ENCODE peak calls at places on chromosome 18, in five cellular contexts. R, E, I, M and T are unnamed samples.

GRCh38 chr18:76448262-76449109 is 46.6 kb downstream of the ZNF516 start:
- DNase-seq in R (no peak), E (no peak), I (peak), M (no peak), T (no peak)

GRCh38 chr18:77054606-77055428 is 77.8 kb downstream of the MBP start:
- DNase-seq in R (peak), E (peak), I (peak), M (peak), T (no peak)

GRCh38 chr18:48982269-48982668 is 31.5 kb upstream of the SMAD7 start:
- DNase-seq in R (peak), E (no peak), I (peak), M (no peak), T (no peak)

GRCh38 chr18:8851659-8852058 is 146.3 kb downstream of the MTCL1 start:
- DNase-seq in R (no peak), E (no peak), I (no peak), M (no peak), T (no peak)

GRCh38 chr18:32542221-32542798 is 71.6 kb upstream of the GAREM1 start:
- DNase-seq in R (no peak), E (peak), I (no peak), M (no peak), T (no peak)

GRCh38 chr18:76081536-76081935 is 413.5 kb downstream of the ZNF516 start:
- DNase-seq in R (no peak), E (no peak), I (no peak), M (no peak), T (no peak)

GRCh38 chr18:9017900-9018217 is 84.6 kb upstream of the NDUFV2 start:
- DNase-seq in R (no peak), E (peak), I (no peak), M (no peak), T (no peak)

GRCh38 chr18:56508637-56509036 is 129.8 kb downstream of the TXNL1 start:
- DNase-seq in R (no peak), E (no peak), I (no peak), M (no peak), T (no peak)

GRCh38 chr18:67517224-67517765 is 775 bp upstream of the DSEL start:
- DNase-seq in R (peak), E (no peak), I (peak), M (no peak), T (no peak)

GRCh38 chr18:76465630-76466409 is 29.2 kb downstream of the ZNF516 start:
- DNase-seq in R (peak), E (no peak), I (no peak), M (no peak), T (no peak)

GRCh38 chr18:66764225-66764624 is 160.3 kb upstream of the CDH19 start:
- DNase-seq in R (no peak), E (no peak), I (no peak), M (no peak), T (no peak)

GRCh38 chr18:35406666-35407065 is 29.5 kb upstream of the ZNF396 start:
- DNase-seq in R (no peak), E (no peak), I (no peak), M (no peak), T (no peak)

GRCh38 chr18:78403371-78403770 is 576.2 kb upstream of the SALL3 start:
- DNase-seq in R (no peak), E (no peak), I (no peak), M (no peak), T (no peak)

GRCh38 chr18:6764382-6764781 is 34.9 kb downstream of the ARHGAP28 start:
- DNase-seq in R (peak), E (no peak), I (no peak), M (no peak), T (no peak)

GRCh38 chr18:47409519-47409918 is 158.1 kb upstream of the SKOR2 start:
- DNase-seq in R (no peak), E (no peak), I (no peak), M (no peak), T (no peak)

GRCh38 chr18:57727952-57728807 is 74.9 kb downstream of the ATP8B1 start:
- DNase-seq in R (no peak), E (peak), I (peak), M (peak), T (no peak)

GRCh38 chr18:6917082-6917481 is 187.6 kb downstream of the ARHGAP28 start:
- DNase-seq in R (no peak), E (peak), I (no peak), M (no peak), T (no peak)

GRCh38 chr18:58325521-58325908 is 281.5 kb downstream of the NEDD4L start:
- DNase-seq in R (no peak), E (no peak), I (no peak), M (peak), T (no peak)

GRCh38 chr18:71028285-71028762 is 739.5 kb downstream of the SOCS6 start:
- DNase-seq in R (no peak), E (no peak), I (no peak), M (no peak), T (no peak)

GRCh38 chr18:69216390-69216789 is 184.3 kb upstream of the DOK6 start:
- DNase-seq in R (peak), E (no peak), I (no peak), M (no peak), T (peak)

GRCh38 chr18:61435064-61435652 is 101.9 kb downstream of the CDH20 start:
- DNase-seq in R (peak), E (peak), I (peak), M (peak), T (peak)

GRCh38 chr18:3368193-3368592 is 81.8 kb upstream of the TGIF1 start:
- DNase-seq in R (no peak), E (peak), I (no peak), M (peak), T (no peak)

GRCh38 chr18:59268722-59269562 is 4.3 kb downstream of the RAX start:
- DNase-seq in R (peak), E (no peak), I (no peak), M (no peak), T (no peak)

GRCh38 chr18:76546282-76546572 is 51.2 kb upstream of the ZNF516 start:
- DNase-seq in R (peak), E (no peak), I (no peak), M (no peak), T (no peak)

GRCh38 chr18:10003281-10003680 is 89.5 kb downstream of the VAPA start:
- DNase-seq in R (no peak), E (no peak), I (no peak), M (no peak), T (no peak)

GRCh38 chr18:3679254-3679653 is 229.3 kb downstream of the TGIF1 start:
- DNase-seq in R (no peak), E (no peak), I (no peak), M (no peak), T (no peak)

GRCh38 chr18:31409301-31409700 is 32.7 kb downstream of the DSG4 start:
- DNase-seq in R (no peak), E (no peak), I (peak), M (no peak), T (no peak)

GRCh38 chr18:21978546-21979170 is 190.7 kb upstream of the GATA6 start:
- DNase-seq in R (no peak), E (no peak), I (no peak), M (no peak), T (no peak)

GRCh38 chr18:23822590-23823385 is 133.5 kb downstream of the LAMA3 start:
- DNase-seq in R (no peak), E (peak), I (no peak), M (peak), T (no peak)

GRCh38 chr18:57050314-57050949 is 96.5 kb upstream of the BOD1L2 start:
- DNase-seq in R (no peak), E (no peak), I (no peak), M (no peak), T (no peak)

GRCh38 chr18:61831071-61831470 is 61.7 kb downstream of the RNF152 start:
- DNase-seq in R (peak), E (peak), I (no peak), M (peak), T (no peak)